ENCODE peak calls at places on chromosomes 2 and 18, in nine cellular contexts. Q is astrocyte of the spinal cord, J is B cell, H is upper lobe of right lung, B is GM12865, R is Calu3, C is AG04449, W is left lung, A is mammary epithelial cell. P is an unnamed sample.

GRCh38 chr2:26674002-26674751 is 18.3 kb upstream of the KCNK3 start:
- DNase-seq in A (no peak), R (no peak), H (peak), Q (no peak), J (no peak), C (no peak), W (peak), B (no peak), P (no peak)

GRCh38 chr2:180046776-180047175 is 39.7 kb upstream of the CWC22 start:
- DNase-seq in W (no peak), B (no peak), H (no peak), Q (peak), J (no peak), C (peak), A (no peak), R (no peak), P (no peak)

GRCh38 chr2:42547014-42547413 is 21.4 kb upstream of the MTA3 start:
- DNase-seq in B (peak), C (no peak), J (no peak), A (no peak), W (no peak), Q (no peak), H (no peak), R (no peak), P (no peak)

GRCh38 chr2:37833420-37833819 is 91.7 kb upstream of the RMDN2 start:
- DNase-seq in B (no peak), J (no peak), C (no peak), H (no peak), Q (peak), R (no peak), A (peak), W (no peak), P (no peak)

GRCh38 chr2:173612354-173612753 is 257.7 kb downstream of the CDCA7 start:
- DNase-seq in A (no peak), R (no peak), W (no peak), B (no peak), H (no peak), Q (no peak), C (no peak), J (no peak), P (no peak)

GRCh38 chr2:122101319-122101718 is 345.9 kb downstream of the TSN start:
- DNase-seq in J (no peak), R (no peak), H (no peak), C (no peak), W (no peak), A (no peak), Q (no peak), B (no peak), P (no peak)

GRCh38 chr2:104654813-104655212 is 199.1 kb upstream of the POU3F3 start:
- DNase-seq in A (no peak), H (no peak), J (no peak), B (no peak), Q (no peak), R (no peak), W (no peak), C (no peak), P (no peak)

GRCh38 chr2:99867690-99868089 is 274.7 kb downstream of the AFF3 start:
- DNase-seq in B (no peak), C (no peak), H (no peak), R (peak), A (peak), W (no peak), J (no peak), Q (peak), P (no peak)

GRCh38 chr2:11583203-11583752 is 49.4 kb downstream of the GREB1 start:
- DNase-seq in A (no peak), C (no peak), J (no peak), Q (no peak), W (no peak), B (no peak), H (no peak), R (no peak), P (no peak)

GRCh38 chr2:185990861-185991525 is 252.4 kb downstream of the FSIP2 start:
- DNase-seq in Q (peak), C (no peak), H (no peak), W (no peak), A (no peak), J (no peak), B (no peak), R (no peak), P (no peak)

GRCh38 chr2:28394331-28394877 is 1.7 kb downstream of the FOSL2 start:
- DNase-seq in H (peak), A (peak), R (peak), J (no peak), C (no peak), B (no peak), W (peak), Q (peak), P (peak)

GRCh38 chr2:163157411-163157810 is 318.8 kb upstream of the KCNH7 start:
- DNase-seq in J (no peak), A (peak), B (no peak), W (no peak), R (no peak), Q (peak), H (no peak), C (peak), P (no peak)

GRCh38 chr2:52539026-52539964 is 1228.3 kb upstream of the CHAC2 start:
- DNase-seq in A (no peak), J (no peak), C (peak), W (no peak), R (no peak), H (no peak), B (no peak), Q (no peak), P (no peak)

GRCh38 chr18:172361-172760 is 14.0 kb downstream of the USP14 start:
- DNase-seq in C (no peak), J (no peak), B (no peak), Q (no peak), W (no peak), R (no peak), A (no peak), H (no peak), P (no peak)

GRCh38 chr2:64327510-64328414 is 126.2 kb upstream of the LGALSL start:
- DNase-seq in C (no peak), J (peak), A (no peak), H (peak), B (peak), W (no peak), R (peak), Q (peak), P (peak)

GRCh38 chr2:70181363-70181956 is 9.4 kb downstream of the C2orf42 start:
- DNase-seq in R (no peak), W (no peak), B (peak), H (peak), A (no peak), Q (no peak), J (no peak), C (no peak), P (no peak)

GRCh38 chr2:12982149-12982584 is 265.4 kb downstream of the TRIB2 start:
- DNase-seq in J (no peak), Q (peak), A (no peak), B (no peak), C (no peak), W (no peak), R (no peak), H (no peak), P (no peak)

GRCh38 chr2:233081232-233081730 is 21.1 kb downstream of the INPP5D start:
- DNase-seq in W (no peak), J (no peak), A (no peak), B (peak), C (no peak), H (peak), R (no peak), Q (no peak), P (no peak)

GRCh38 chr2:127166221-127166860 is 53.8 kb downstream of the CYP27C1 start:
- DNase-seq in J (no peak), B (no peak), Q (no peak), R (no peak), C (no peak), A (no peak), H (peak), W (no peak), P (no peak)

GRCh38 chr2:127170021-127170420 is 50.1 kb downstream of the CYP27C1 start:
- DNase-seq in W (no peak), C (no peak), H (no peak), R (no peak), Q (no peak), A (no peak), J (no peak), B (no peak), P (no peak)

GRCh38 chr2:127172306-127172705 is 47.8 kb downstream of the CYP27C1 start:
- DNase-seq in J (no peak), W (no peak), A (no peak), C (no peak), R (no peak), H (no peak), B (no peak), Q (no peak), P (no peak)

GRCh38 chr2:127170452-127171197 is 49.5 kb downstream of the CYP27C1 start:
- DNase-seq in H (no peak), Q (no peak), R (no peak), C (no peak), B (no peak), W (no peak), J (no peak), A (no peak), P (no peak)

GRCh38 chr2:127169066-127169660 is 50.9 kb downstream of the CYP27C1 start:
- DNase-seq in H (no peak), B (no peak), W (no peak), A (no peak), C (no peak), Q (no peak), J (no peak), R (no peak), P (no peak)
- TF ChIP-seq CTCF in H (no peak), B (no peak), W (no peak), A (no peak), C (no peak), Q (no peak), J (no peak), R (no peak), P (no peak)

DNA sequence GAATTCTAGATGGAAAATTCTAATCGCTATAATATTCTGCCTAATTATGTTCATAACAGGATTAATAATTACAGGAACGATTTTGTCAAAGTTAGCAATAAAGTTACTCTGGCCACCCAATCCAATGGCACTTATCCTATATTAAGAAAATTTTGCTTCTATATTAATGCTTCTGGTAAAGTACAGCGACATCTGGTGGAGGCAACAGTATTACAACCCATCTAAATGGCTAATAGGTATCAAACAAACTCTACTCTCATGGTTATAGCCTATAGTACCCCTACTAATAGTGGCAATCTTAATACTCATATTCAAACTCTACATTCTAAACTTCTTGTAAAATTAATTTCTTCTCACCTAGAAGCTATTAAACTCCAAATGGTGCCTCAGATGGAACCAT is 1084.7 kb upstream of the LRRTM1 start:
- DNase-seq in R (no peak), Q (no peak), W (no peak), A (no peak), H (no peak), C (no peak), J (no peak), B (peak), P (no peak)
- TF ChIP-seq CTCF in R (no peak), Q (no peak), W (no peak), A (peak), H (no peak), C (no peak), J (no peak), B (peak), P (no peak)

GRCh38 chr2:86251840-86252266 is 52.6 kb downstream of the MRPL35 start:
- DNase-seq in R (no peak), C (no peak), Q (no peak), W (no peak), B (no peak), A (no peak), H (no peak), J (no peak), P (no peak)
- TF ChIP-seq CTCF in R (no peak), C (no peak), Q (no peak), W (no peak), B (no peak), A (no peak), H (no peak), J (no peak), P (no peak)

GRCh38 chr18:76252880-76253279 is 242.2 kb downstream of the ZNF516 start:
- DNase-seq in B (peak), C (no peak), H (no peak), R (no peak), A (no peak), Q (peak), W (no peak), J (no peak), P (no peak)
- TF ChIP-seq CTCF in B (peak), C (peak), H (peak), R (no peak), A (peak), Q (peak), W (peak), J (no peak), P (peak)

DNA sequence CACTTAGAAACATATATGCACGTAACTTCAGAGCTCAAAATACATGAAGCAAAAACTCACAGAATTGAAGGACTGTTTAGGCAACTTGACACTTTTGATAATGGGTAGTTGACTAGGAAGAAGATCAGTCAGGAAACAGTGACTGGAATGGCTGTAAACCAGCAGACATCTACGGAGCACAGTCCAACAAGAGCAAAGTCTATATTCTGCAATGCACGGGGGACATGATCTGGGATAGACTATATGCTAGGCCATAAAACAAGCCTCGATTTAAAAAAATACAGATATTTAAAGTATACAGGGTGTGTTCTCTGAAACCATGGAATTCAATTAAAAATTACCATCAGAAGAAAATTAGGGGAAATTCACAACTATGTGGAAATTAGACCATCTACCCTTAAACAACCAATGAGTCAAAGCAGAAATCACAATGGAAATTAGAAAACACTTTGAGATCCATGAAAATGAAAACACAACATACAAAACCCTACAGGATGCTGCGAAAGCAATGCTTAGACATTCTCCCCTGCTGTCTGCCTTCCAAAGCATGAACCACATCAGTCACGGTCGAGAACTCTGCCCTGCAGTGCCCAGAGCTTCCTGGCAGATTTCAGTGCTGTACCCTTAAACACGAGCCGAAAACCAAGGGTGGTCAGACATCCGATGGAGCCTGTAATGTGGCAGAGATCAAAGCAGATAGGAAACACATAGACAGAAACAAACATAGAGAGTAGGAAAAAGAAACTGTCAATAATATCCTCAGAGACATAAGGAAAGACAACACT is 651.9 kb upstream of the HS6ST1 start:
- DNase-seq in Q (no peak), B (no peak), R (no peak), J (no peak), C (no peak), W (no peak), A (no peak), H (no peak), P (no peak)
- TF ChIP-seq CTCF in Q (no peak), B (no peak), R (no peak), J (no peak), C (no peak), W (no peak), A (no peak), H (no peak), P (no peak)

GRCh38 chr18:70931942-70932814 is 643.3 kb downstream of the SOCS6 start:
- DNase-seq in J (no peak), C (no peak), H (no peak), B (peak), W (no peak), Q (peak), A (peak), R (peak), P (no peak)
- TF ChIP-seq CTCF in J (peak), C (no peak), H (peak), B (peak), W (peak), Q (peak), A (peak), R (peak), P (peak)

P was measured in nephron progenitor cell.